ENCODE peak calls at places on chromosome 21, in eight cellular contexts. E, V, F, B, A, G, X and K are unnamed samples.

GRCh38 chr21:16983425-16983824 is 529.4 kb upstream of the CXADR start:
- DNase-seq in E (no peak), V (no peak), F (no peak), B (no peak), A (no peak), G (no peak), X (no peak), K (no peak)

GRCh38 chr21:32569261-32570230 is 15.8 kb downstream of the TCP10L start:
- DNase-seq in E (peak; percentile 72), V (peak; percentile 90), F (peak; percentile 80), B (peak; percentile 84), A (peak; percentile 78), G (peak; percentile 89), X (no peak), K (peak; percentile 86)

GRCh38 chr21:40120944-40121575 is 253.8 kb downstream of the PCP4 start:
- DNase-seq in E (no peak), V (no peak), F (no peak), B (peak; percentile 21), A (no peak), G (peak; percentile 50), X (no peak), K (no peak)

GRCh38 chr21:43657355-43658093 is 1.8 kb downstream of the HSF2BP start:
- DNase-seq in E (peak; percentile 35), V (no peak), F (no peak), B (no peak), A (no peak), G (no peak), X (no peak), K (no peak)

GRCh38 chr21:27196651-27197050 is 229.8 kb upstream of the ADAMTS5 start:
- DNase-seq in E (no peak), V (no peak), F (no peak), B (no peak), A (no peak), G (no peak), X (no peak), K (no peak)

GRCh38 chr21:18155508-18156193 is 89.0 kb upstream of the CHODL start:
- DNase-seq in E (no peak), V (no peak), F (no peak), B (no peak), A (no peak), G (no peak), X (no peak), K (no peak)

GRCh38 chr21:16534408-16535099 is 804.8 kb downstream of the USP25 start:
- DNase-seq in E (peak; percentile 80), V (no peak), F (peak; percentile 80), B (peak; percentile 90), A (peak; percentile 29), G (peak; percentile 14), X (no peak), K (peak; percentile 71)

GRCh38 chr21:26115346-26115745 is 55.2 kb downstream of the APP start:
- DNase-seq in E (no peak), V (no peak), F (no peak), B (no peak), A (no peak), G (no peak), X (no peak), K (no peak)

GRCh38 chr21:17585875-17586450 is 26.7 kb downstream of the BTG3 start:
- DNase-seq in E (no peak), V (no peak), F (no peak), B (no peak), A (no peak), G (peak; percentile 53), X (no peak), K (no peak)

GRCh38 chr21:31213787-31214186 is 130.3 kb downstream of the TIAM1 start:
- DNase-seq in E (no peak), V (no peak), F (no peak), B (no peak), A (no peak), G (no peak), X (no peak), K (no peak)

GRCh38 chr21:27035791-27036190 is 68.9 kb upstream of the ADAMTS5 start:
- DNase-seq in E (no peak), V (no peak), F (no peak), B (no peak), A (no peak), G (no peak), X (no peak), K (no peak)

GRCh38 chr21:32772281-32773047 is 909 bp upstream of the PAXBP1 start:
- DNase-seq in E (no peak), V (peak; percentile 81), F (peak; percentile 27), B (peak; percentile 54), A (peak; percentile 44), G (peak; percentile 80), X (no peak), K (no peak)

GRCh38 chr21:27261676-27262075 is 294.8 kb upstream of the ADAMTS5 start:
- DNase-seq in E (no peak), V (no peak), F (no peak), B (no peak), A (no peak), G (no peak), X (no peak), K (no peak)

GRCh38 chr21:40846566-40847411 is at the start of gene DSCAM:
- DNase-seq in E (no peak), V (no peak), F (no peak), B (no peak), A (no peak), G (peak; percentile 42), X (no peak), K (no peak)

GRCh38 chr21:26445440-26445839 is 127.6 kb downstream of the CYYR1 start:
- DNase-seq in E (no peak), V (no peak), F (no peak), B (no peak), A (no peak), G (no peak), X (no peak), K (no peak)

GRCh38 chr21:15908187-15908586 is 178.4 kb downstream of the USP25 start:
- DNase-seq in E (no peak), V (no peak), F (no peak), B (no peak), A (no peak), G (no peak), X (no peak), K (no peak)

GRCh38 chr21:44816761-44817505 is 929 bp downstream of the SUMO3 start:
- DNase-seq in E (no peak), V (no peak), F (peak; percentile 37), B (no peak), A (no peak), G (no peak), X (no peak), K (no peak)

GRCh38 chr21:44817914-44818635 is at the start of gene SUMO3:
- DNase-seq in E (peak; percentile 81), V (peak; percentile 95), F (peak; percentile 88), B (peak; percentile 70), A (peak; percentile 86), G (peak; percentile 94), X (no peak), K (peak; percentile 89)

GRCh38 chr21:44815852-44816628 is 1.8 kb downstream of the SUMO3 start:
- DNase-seq in E (no peak), V (no peak), F (no peak), B (peak; percentile 32), A (no peak), G (peak; percentile 31), X (no peak), K (no peak)

GRCh38 chr21:44818636-44819011 is 762 bp upstream of the SUMO3 start:
- DNase-seq in E (no peak), V (peak; percentile 90), F (no peak), B (no peak), A (no peak), G (no peak), X (no peak), K (no peak)

GRCh38 chr21:44817506-44817880 is 369 bp downstream of the SUMO3 start:
- DNase-seq in E (peak; percentile 92), V (peak; percentile 98), F (peak; percentile 94), B (peak; percentile 86), A (peak; percentile 94), G (peak; percentile 96), X (no peak), K (peak; percentile 82)
- TF ChIP-seq CTCF in E (no peak), V (no peak), F (no peak), B (no peak), A (no peak), G (no peak), X (no peak), K (no peak)

DNA sequence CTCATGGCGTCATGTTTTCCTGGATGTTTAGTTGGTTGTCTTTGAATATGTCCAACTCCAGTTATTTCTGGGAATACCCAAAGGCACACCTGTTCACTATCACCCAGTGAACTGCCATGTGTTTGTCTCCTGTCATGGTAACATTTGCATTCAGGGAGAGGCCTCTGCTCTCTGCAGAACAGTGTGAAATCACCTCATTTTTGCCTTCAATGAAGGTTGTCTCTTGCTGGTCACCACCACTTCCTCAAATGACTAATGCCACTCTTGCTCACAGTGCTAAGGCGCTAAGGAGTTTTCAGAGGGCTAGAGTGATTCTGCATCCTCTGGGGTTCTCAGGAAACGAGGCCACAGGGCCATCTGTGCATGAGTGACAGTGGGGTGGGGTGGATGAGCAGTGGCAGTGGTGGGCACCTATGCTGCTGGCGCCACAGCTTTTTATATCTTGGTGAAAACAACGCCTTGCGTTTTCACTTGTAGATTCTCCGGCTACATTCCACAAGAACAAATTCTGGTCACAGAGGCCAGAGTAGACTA is 60.0 kb upstream of the ATP5PO start:
- DNase-seq in E (no peak), V (no peak), F (no peak), B (no peak), A (no peak), G (peak; percentile 24), X (no peak), K (no peak)
- H3K4me3 ChIP-seq in E (peak overlapping the region; percentile 44), V (no peak overlapping the region), F (no peak overlapping the region), B (no peak overlapping the region), A (no peak overlapping the region), G (no peak overlapping the region), X (no peak overlapping the region), K (no peak overlapping the region)

GRCh38 chr21:44893278-44893556 is 19.7 kb upstream of the PTTG1IP start:
- DNase-seq in E (no peak), V (no peak), F (no peak), B (no peak), A (no peak), G (no peak), X (no peak), K (no peak)

GRCh38 chr21:44892536-44893277 is 19.2 kb upstream of the PTTG1IP start:
- DNase-seq in E (peak; percentile 69), V (peak; percentile 93), F (peak; percentile 46), B (peak; percentile 61), A (peak; percentile 78), G (peak; percentile 66), X (no peak), K (peak; percentile 67)

GRCh38 chr21:44891631-44892031 is 18.1 kb upstream of the PTTG1IP start:
- DNase-seq in E (peak; percentile 13), V (no peak), F (no peak), B (no peak), A (no peak), G (no peak), X (no peak), K (no peak)

GRCh38 chr21:44890961-44891541 is 17.6 kb upstream of the PTTG1IP start:
- DNase-seq in E (no peak), V (peak; percentile 78), F (no peak), B (no peak), A (no peak), G (no peak), X (no peak), K (no peak)

GRCh38 chr21:44892095-44892494 is 18.6 kb upstream of the PTTG1IP start:
- DNase-seq in E (no peak), V (no peak), F (no peak), B (no peak), A (no peak), G (no peak), X (no peak), K (no peak)
- H3K27ac ChIP-seq in E (no peak overlapping the region), V (no peak overlapping the region), F (no peak overlapping the region), B (no peak overlapping the region), A (no peak overlapping the region), G (no peak overlapping the region), X (no peak overlapping the region), K (no peak overlapping the region)

GRCh38 chr21:34795152-34796141 is 126.7 kb downstream of the CLIC6 start:
- DNase-seq in E (no peak), V (no peak), F (no peak), B (peak; percentile 9), A (peak; percentile 38), G (peak; percentile 68), X (no peak), K (no peak)
- TF ChIP-seq CTCF in E (peak; percentile 14), V (no peak), F (no peak), B (no peak), A (peak; percentile 33), G (peak; percentile 35), X (no peak), K (peak; percentile 13)